ENCODE peak calls at places on chromosome 17, in seven cellular contexts. Y is activated CD4-positive, alpha-beta T cell treated with anti-CD3 and anti-CD28 coated beads for 48 hours; D is anterior cingulate cortex; C is stimulated activated CD4-positive, alpha-beta T cell treated with anti-CD3 and anti-CD28 coated beads, Interleukin-4, amount 100 ng/mL, for 24 hours; W is NCI-H2171 treated with DMSO at 0.1 percent for 48 hours; T is GDM1; V is posterior cingulate gyrus. B is an unnamed sample.

GRCh38 chr17:65727243-65727642 is 165.8 kb upstream of the AXIN2 start:
- DNase-seq in Y (no peak), W (no peak), D (no peak), V (no peak), C (no peak), T (no peak), B (no peak)

GRCh38 chr17:77915594-77916021 is 42.9 kb upstream of the TNRC6C start:
- DNase-seq in T (no peak), V (no peak), C (no peak), Y (no peak), W (no peak), D (no peak), B (no peak)

GRCh38 chr17:66713533-66714042 is 121.3 kb upstream of the CACNG5 start:
- DNase-seq in T (no peak), W (no peak), V (no peak), C (peak), Y (no peak), D (no peak), B (peak)

GRCh38 chr17:77373298-77374169 is 232.8 kb downstream of the SEC14L1 start:
- DNase-seq in C (peak), Y (peak), V (peak), D (no peak), W (peak), T (no peak), B (peak)

GRCh38 chr17:48543854-48544355 is 1.0 kb downstream of the HOXB2 start:
- DNase-seq in C (peak), V (no peak), D (no peak), Y (peak), T (no peak), W (no peak), B (peak)

GRCh38 chr17:78748730-78749317 is 33.2 kb downstream of the CYTH1 start:
- DNase-seq in Y (peak), C (peak), T (peak), V (no peak), D (no peak), W (no peak), B (peak)

GRCh38 chr17:68832140-68832871 is 122.9 kb downstream of the ABCA8 start:
- DNase-seq in D (no peak), T (no peak), Y (no peak), V (no peak), W (no peak), C (no peak), B (no peak)

GRCh38 chr17:44820631-44821196 is 9.4 kb downstream of the GJC1 start:
- DNase-seq in D (no peak), C (no peak), V (no peak), W (peak), T (no peak), Y (no peak), B (no peak)

GRCh38 chr17:5785867-5786509 is 201.7 kb upstream of the NLRP1 start:
- DNase-seq in V (peak), W (no peak), C (no peak), D (no peak), T (no peak), Y (no peak), B (no peak)

GRCh38 chr17:45333702-45334092 is 16.9 kb upstream of the MAP3K14 start:
- DNase-seq in V (peak), C (no peak), W (no peak), D (no peak), T (no peak), Y (no peak), B (no peak)

GRCh38 chr17:3695129-3695722 is 729 bp downstream of the P2RX5 start:
- DNase-seq in W (peak), T (no peak), C (no peak), Y (no peak), D (no peak), V (peak), B (no peak)

GRCh38 chr17:75909812-75910274 is 5.2 kb upstream of the MRPL38 start:
- DNase-seq in W (peak), C (no peak), Y (no peak), V (no peak), D (no peak), T (no peak), B (no peak)

GRCh38 chr17:43213545-43213944 is 1.9 kb downstream of the TMEM106A start:
- DNase-seq in C (no peak), Y (no peak), V (no peak), T (no peak), D (no peak), W (no peak), B (no peak)

GRCh38 chr17:4519361-4519788 is 20.7 kb downstream of the SPNS2 start:
- DNase-seq in V (peak), Y (no peak), D (peak), W (no peak), C (no peak), T (no peak), B (no peak)

GRCh38 chr17:76567634-76568432 is 17.8 kb downstream of the ST6GALNAC2 start:
- DNase-seq in W (no peak), Y (no peak), T (peak), C (no peak), V (peak), D (no peak), B (no peak)

GRCh38 chr17:54900457-54901229 is at the start of gene TOM1L1:
- DNase-seq in V (peak), Y (peak), C (peak), T (no peak), D (peak), W (peak), B (peak)

GRCh38 chr17:2181206-2181983 is 122.2 kb downstream of the SMG6 start:
- DNase-seq in C (no peak), W (no peak), V (peak), D (peak), Y (no peak), T (no peak), B (no peak)

GRCh38 chr17:4902540-4902939 is 358 bp downstream of the CHRNE start:
- DNase-seq in D (no peak), C (no peak), W (no peak), V (peak), T (no peak), Y (no peak), B (no peak)

GRCh38 chr17:17051791-17052461 is 9.7 kb downstream of the MPRIP start:
- DNase-seq in Y (no peak), W (no peak), D (no peak), T (peak), C (no peak), V (no peak), B (no peak)

GRCh38 chr17:45345554-45346254 is 28.9 kb upstream of the MAP3K14 start:
- DNase-seq in D (no peak), T (peak), W (no peak), C (no peak), Y (no peak), V (no peak), B (no peak)

GRCh38 chr17:81020443-81020766 is 14.5 kb upstream of the BAIAP2 start:
- DNase-seq in D (no peak), Y (no peak), C (no peak), W (no peak), V (no peak), T (no peak), B (no peak)

GRCh38 chr17:34254651-34255380 is at the start of gene CCL2:
- DNase-seq in C (no peak), D (peak), V (peak), W (peak), T (no peak), Y (no peak), B (no peak)

B was measured in activated T-cell treated with anti-CD3 and anti-CD28 coated beads, Interleukin-2, amount 50 U/mL, for 72 hours.